ENCODE peak calls at places on chromosome 1, in eight cellular contexts. F is stimulated activated CD4-positive, alpha-beta T cell treated with anti-CD3 and anti-CD28 coated beads, Interleukin-1b, Interleukin-23, amount 100 ng/mL, for 24 hours; Z is type B pancreatic cell; O is activated naive CD8-positive, alpha-beta T cell treated with anti-CD3 and anti-CD28 coated beads for 36 hours; Y is PC-3; J is stimulated activated CD8-positive, alpha-beta memory T cell treated with anti-CD3 and anti-CD28 coated beads, Interleukin-2, amount 100 ng/mL, for 48 hours; K is GM04504; S is T-cell. H is an unnamed sample.

GRCh38 chr1:31875636-31876236 is 59.9 kb upstream of the SPOCD1 start:
- DNase-seq in F (no peak), Z (no peak), O (no peak), Y (no peak), J (no peak), K (no peak), S (no peak), H (no peak)

GRCh38 chr1:208291923-208292711 is 47.9 kb upstream of the PLXNA2 start:
- DNase-seq in F (no peak), Z (no peak), O (no peak), Y (no peak), J (no peak), K (no peak), S (no peak), H (no peak)

GRCh38 chr1:151978910-151979309 is 14.7 kb downstream of the S100A10 start:
- DNase-seq in F (no peak), Z (no peak), O (no peak), Y (no peak), J (no peak), K (no peak), S (no peak), H (no peak)

GRCh38 chr1:79198841-79199240 is 192.3 kb upstream of the ADGRL4 start:
- DNase-seq in F (no peak), Z (no peak), O (no peak), Y (peak; percentile 54), J (no peak), K (no peak), S (no peak), H (no peak)

GRCh38 chr1:198939946-198940345 is 301.1 kb downstream of the PTPRC start:
- DNase-seq in F (no peak), Z (no peak), O (no peak), Y (no peak), J (no peak), K (no peak), S (no peak), H (no peak)

GRCh38 chr1:243465081-243465480 is 209.2 kb downstream of the SDCCAG8 start:
- DNase-seq in F (no peak), Z (no peak), O (no peak), Y (no peak), J (no peak), K (no peak), S (no peak), H (no peak)

GRCh38 chr1:180288232-180288818 is 58.3 kb downstream of the LHX4 start:
- DNase-seq in F (no peak), Z (no peak), O (no peak), Y (no peak), J (no peak), K (no peak), S (no peak), H (no peak)

GRCh38 chr1:29641921-29642320 is 405.6 kb downstream of the PTPRU start:
- DNase-seq in F (no peak), Z (peak; percentile 37), O (no peak), Y (no peak), J (no peak), K (no peak), S (no peak), H (no peak)

GRCh38 chr1:230705289-230706019 is 8.5 kb downstream of the AGT start:
- DNase-seq in F (no peak), Z (no peak), O (no peak), Y (no peak), J (no peak), K (no peak), S (no peak), H (no peak)

GRCh38 chr1:107692580-107693345 is 272.2 kb downstream of the VAV3 start:
- DNase-seq in F (no peak), Z (no peak), O (no peak), Y (peak; percentile 40), J (no peak), K (no peak), S (no peak), H (no peak)

GRCh38 chr1:112524251-112524650 is 15.5 kb downstream of the WNT2B start:
- DNase-seq in F (no peak), Z (no peak), O (no peak), Y (no peak), J (no peak), K (no peak), S (no peak), H (no peak)